ENCODE peak calls at places on chromosomes 13 and 19, in four cellular contexts. One of them, this sample, is unnamed.

GRCh38 chr19:47310819-47311218 is 1.2 kb downstream of the C5AR1 start:
- DNase-seq in HepG2: peak
- DNase-seq in K562: no peak
- DNase-seq in GM12878: no peak
- DNase-seq in this sample: no peak

GRCh38 chr13:64640002-64640401 is 2590.1 kb downstream of the PCDH9 start:
- DNase-seq in HepG2: no peak
- DNase-seq in K562: no peak
- DNase-seq in GM12878: no peak
- DNase-seq in this sample: peak

GRCh38 chr19:45446944-45447343 is 20.9 kb upstream of the FOSB start:
- DNase-seq in HepG2: no peak
- DNase-seq in K562: no peak
- DNase-seq in GM12878: no peak
- DNase-seq in this sample: no peak

GRCh38 chr13:49791753-49792549 is 531 bp downstream of the KPNA3 start:
- DNase-seq in HepG2: no peak
- DNase-seq in K562: peak
- DNase-seq in GM12878: no peak
- DNase-seq in this sample: peak

GRCh38 chr13:98606296-98606695 is 29.4 kb upstream of the STK24 start:
- DNase-seq in HepG2: no peak
- DNase-seq in K562: no peak
- DNase-seq in GM12878: no peak
- DNase-seq in this sample: no peak

GRCh38 chr13:71051573-71051972 is 815.4 kb downstream of the DACH1 start:
- DNase-seq in HepG2: no peak
- DNase-seq in K562: no peak
- DNase-seq in GM12878: no peak
- DNase-seq in this sample: no peak

GRCh38 chr19:2561895-2562294 is 86.0 kb downstream of the GADD45B start:
- DNase-seq in HepG2: no peak
- DNase-seq in K562: no peak
- DNase-seq in GM12878: peak
- DNase-seq in this sample: no peak

GRCh38 chr13:43307921-43308433 is 284.6 kb downstream of the DNAJC15 start:
- DNase-seq in HepG2: peak
- DNase-seq in K562: no peak
- DNase-seq in GM12878: peak
- DNase-seq in this sample: no peak

GRCh38 chr19:39843919-39844793 is 2.0 kb downstream of the FBL start:
- DNase-seq in HepG2: peak
- DNase-seq in K562: no peak
- DNase-seq in GM12878: no peak
- DNase-seq in this sample: peak

GRCh38 chr13:72379581-72379980 is 347.8 kb downstream of the MZT1 start:
- DNase-seq in HepG2: no peak
- DNase-seq in K562: no peak
- DNase-seq in GM12878: no peak
- DNase-seq in this sample: no peak

GRCh38 chr13:44537238-44537637 is 38.9 kb downstream of the TSC22D1 start:
- DNase-seq in HepG2: no peak
- DNase-seq in K562: no peak
- DNase-seq in GM12878: no peak
- DNase-seq in this sample: no peak

GRCh38 chr19:33704271-33704670 is 82.5 kb downstream of the CHST8 start:
- DNase-seq in HepG2: no peak
- DNase-seq in K562: no peak
- DNase-seq in GM12878: no peak
- DNase-seq in this sample: no peak

GRCh38 chr13:109309625-109310363 is 476.6 kb downstream of the IRS2 start:
- DNase-seq in HepG2: peak
- DNase-seq in K562: no peak
- DNase-seq in GM12878: no peak
- DNase-seq in this sample: no peak

GRCh38 chr13:103388839-103389238 is 322.6 kb upstream of the SLC10A2 start:
- DNase-seq in HepG2: no peak
- DNase-seq in K562: no peak
- DNase-seq in GM12878: no peak
- DNase-seq in this sample: no peak

GRCh38 chr19:49145485-49146407 is 9.4 kb downstream of the HRC start:
- DNase-seq in HepG2: peak
- DNase-seq in K562: peak
- DNase-seq in GM12878: peak
- DNase-seq in this sample: peak

GRCh38 chr19:13262450-13262849 is 112.2 kb downstream of the IER2 start:
- DNase-seq in HepG2: peak
- DNase-seq in K562: peak
- DNase-seq in GM12878: no peak
- DNase-seq in this sample: peak

DNA sequence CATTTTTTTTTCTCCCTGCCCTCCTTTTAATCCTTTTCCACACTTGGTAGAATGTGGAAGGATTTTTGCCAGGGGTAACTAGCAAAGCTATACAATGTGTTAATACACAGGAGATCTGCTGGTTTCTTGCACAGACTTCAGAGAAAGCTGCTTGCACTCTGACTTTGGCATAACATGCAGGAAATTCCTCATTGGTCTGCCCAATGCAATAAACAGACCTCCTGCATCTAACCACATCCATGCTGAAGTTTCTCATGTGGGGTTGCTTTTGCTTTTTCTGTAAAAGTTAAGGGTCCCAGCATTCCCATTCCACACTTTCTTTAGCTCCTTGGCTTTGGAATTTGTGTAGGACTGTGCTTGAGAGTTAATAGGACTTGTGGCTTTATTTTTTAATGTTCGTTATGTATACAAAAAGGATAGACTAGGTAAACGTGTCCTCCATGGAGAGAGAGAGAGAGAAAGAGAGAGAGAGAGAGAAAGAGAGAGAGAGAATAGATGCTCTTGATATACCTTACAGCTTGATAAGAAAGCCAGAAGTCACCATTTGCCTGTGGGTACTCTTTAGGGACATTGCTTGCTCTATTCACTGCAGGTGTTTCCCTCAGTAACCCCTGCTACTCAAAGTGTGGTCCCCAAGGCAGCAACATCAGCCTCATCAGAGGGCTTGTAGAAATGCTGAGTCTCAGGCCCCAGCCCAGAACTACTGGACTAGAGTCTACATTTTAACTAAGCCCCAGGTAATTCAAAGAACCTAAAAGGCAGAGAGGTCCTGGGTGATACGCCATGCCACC is 170.5 kb downstream of the SHISA2 start:
- DNase-seq in HepG2: no peak
- DNase-seq in K562: no peak
- DNase-seq in GM12878: no peak
- DNase-seq in this sample: no peak
- TF ChIP-seq BHLHE40 in HepG2: no peak
- TF ChIP-seq BHLHE40 in K562: no peak
- TF ChIP-seq BHLHE40 in GM12878: no peak
- TF ChIP-seq BHLHE40 in this sample: no peak

GRCh38 chr13:88472316-88472715 is 801.1 kb downstream of the SLITRK5 start:
- DNase-seq in HepG2: no peak
- DNase-seq in K562: no peak
- DNase-seq in GM12878: no peak
- DNase-seq in this sample: no peak
- TF ChIP-seq FOXK2 in HepG2: no peak
- TF ChIP-seq FOXK2 in K562: no peak
- TF ChIP-seq FOXK2 in GM12878: no peak
- TF ChIP-seq FOXK2 in this sample: no peak

DNA sequence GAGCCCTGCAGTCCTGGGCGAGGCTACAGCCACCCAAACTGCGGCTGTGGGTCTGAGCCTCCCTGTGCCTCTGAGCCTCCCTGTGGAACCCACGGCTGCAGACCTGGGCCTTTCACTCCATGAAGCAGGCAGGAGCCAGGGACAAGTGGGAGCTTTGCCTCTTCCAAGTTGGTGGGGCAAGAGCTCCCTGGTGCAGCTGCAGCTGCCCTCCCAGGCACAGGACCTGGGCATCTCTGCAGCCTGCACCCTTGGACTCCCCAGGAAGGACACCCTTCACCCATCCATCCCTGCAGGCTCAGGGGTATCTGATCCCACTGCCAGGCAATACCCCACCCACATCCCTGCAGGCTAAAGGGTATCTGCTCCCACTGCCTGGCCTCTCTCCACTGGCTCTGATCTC is 2.3 kb downstream of the TEX26 start:
- DNase-seq in HepG2: no peak
- DNase-seq in K562: no peak
- DNase-seq in GM12878: no peak
- DNase-seq in this sample: no peak
- TF ChIP-seq SP1 in HepG2: no peak
- TF ChIP-seq SP1 in K562: no peak
- TF ChIP-seq SP1 in GM12878: no peak
- TF ChIP-seq SP1 in this sample: no peak

GRCh38 chr13:39527961-39528720 is 74.9 kb downstream of the LHFPL6 start:
- DNase-seq in HepG2: no peak
- DNase-seq in K562: no peak
- DNase-seq in GM12878: no peak
- DNase-seq in this sample: no peak
- TF ChIP-seq BHLHE40 in HepG2: no peak
- TF ChIP-seq BHLHE40 in K562: no peak
- TF ChIP-seq BHLHE40 in GM12878: no peak
- TF ChIP-seq BHLHE40 in this sample: no peak

GRCh38 chr19:44260695-44261446 is 1.2 kb downstream of the ZNF233 start:
- DNase-seq in HepG2: peak
- DNase-seq in K562: no peak
- DNase-seq in GM12878: no peak
- DNase-seq in this sample: no peak

GRCh38 chr19:44255705-44256411 is 3.8 kb upstream of the ZNF233 start:
- DNase-seq in HepG2: no peak
- DNase-seq in K562: no peak
- DNase-seq in GM12878: no peak
- DNase-seq in this sample: no peak

GRCh38 chr19:44260343-44260681 is 626 bp downstream of the ZNF233 start:
- DNase-seq in HepG2: no peak
- DNase-seq in K562: no peak
- DNase-seq in GM12878: no peak
- DNase-seq in this sample: no peak

GRCh38 chr19:44258835-44259413 is 762 bp upstream of the ZNF233 start:
- DNase-seq in HepG2: no peak
- DNase-seq in K562: no peak
- DNase-seq in GM12878: no peak
- DNase-seq in this sample: no peak

GRCh38 chr19:44258139-44258538 is 1.5 kb upstream of the ZNF233 start:
- DNase-seq in HepG2: no peak
- DNase-seq in K562: no peak
- DNase-seq in GM12878: no peak
- DNase-seq in this sample: no peak
- TF ChIP-seq FOXK2 in HepG2: no peak
- TF ChIP-seq FOXK2 in K562: no peak
- TF ChIP-seq FOXK2 in GM12878: no peak
- TF ChIP-seq FOXK2 in this sample: no peak

GRCh38 chr19:289651-290538 is 1.3 kb downstream of the PLPP2 start:
- DNase-seq in HepG2: peak
- DNase-seq in K562: peak
- DNase-seq in GM12878: no peak
- DNase-seq in this sample: no peak
- TF ChIP-seq SP1 in HepG2: no peak
- TF ChIP-seq SP1 in K562: no peak
- TF ChIP-seq SP1 in GM12878: no peak
- TF ChIP-seq SP1 in this sample: no peak

DNA sequence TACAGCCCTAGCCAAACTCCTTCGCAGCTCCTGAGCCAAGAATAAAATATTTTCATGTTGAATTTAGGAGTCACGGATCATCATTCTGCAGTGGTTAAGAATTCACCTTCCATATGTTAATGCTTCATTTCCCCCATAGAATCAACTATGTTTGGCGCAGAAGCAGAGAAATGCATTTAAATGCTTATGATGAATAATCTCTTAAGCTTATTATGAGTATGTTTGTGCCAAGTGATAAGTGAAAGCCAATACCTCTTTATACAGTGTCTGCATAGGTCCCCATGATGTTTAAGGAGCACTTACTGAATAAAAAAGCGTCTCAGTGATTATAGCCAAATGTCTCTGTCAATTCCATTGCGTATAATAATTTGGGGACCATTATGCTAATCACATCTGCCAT is 32.7 kb upstream of the POMP start:
- DNase-seq in HepG2: no peak
- DNase-seq in K562: no peak
- DNase-seq in GM12878: no peak
- DNase-seq in this sample: no peak
- TF ChIP-seq BHLHE40 in HepG2: no peak
- TF ChIP-seq BHLHE40 in K562: no peak
- TF ChIP-seq BHLHE40 in GM12878: no peak
- TF ChIP-seq BHLHE40 in this sample: no peak

GRCh38 chr19:1452802-1453524 is 3.0 kb downstream of the APC2 start:
- DNase-seq in HepG2: no peak
- DNase-seq in K562: no peak
- DNase-seq in GM12878: no peak
- DNase-seq in this sample: no peak

GRCh38 chr19:1451916-1452801 is 2.2 kb downstream of the APC2 start:
- DNase-seq in HepG2: no peak
- DNase-seq in K562: no peak
- DNase-seq in GM12878: no peak
- DNase-seq in this sample: no peak

GRCh38 chr19:1455002-1455335 is 5.0 kb downstream of the APC2 start:
- DNase-seq in HepG2: no peak
- DNase-seq in K562: no peak
- DNase-seq in GM12878: no peak
- DNase-seq in this sample: no peak

GRCh38 chr19:1455336-1456120 is 5.6 kb downstream of the APC2 start:
- DNase-seq in HepG2: peak
- DNase-seq in K562: peak
- DNase-seq in GM12878: no peak
- DNase-seq in this sample: peak

DNA sequence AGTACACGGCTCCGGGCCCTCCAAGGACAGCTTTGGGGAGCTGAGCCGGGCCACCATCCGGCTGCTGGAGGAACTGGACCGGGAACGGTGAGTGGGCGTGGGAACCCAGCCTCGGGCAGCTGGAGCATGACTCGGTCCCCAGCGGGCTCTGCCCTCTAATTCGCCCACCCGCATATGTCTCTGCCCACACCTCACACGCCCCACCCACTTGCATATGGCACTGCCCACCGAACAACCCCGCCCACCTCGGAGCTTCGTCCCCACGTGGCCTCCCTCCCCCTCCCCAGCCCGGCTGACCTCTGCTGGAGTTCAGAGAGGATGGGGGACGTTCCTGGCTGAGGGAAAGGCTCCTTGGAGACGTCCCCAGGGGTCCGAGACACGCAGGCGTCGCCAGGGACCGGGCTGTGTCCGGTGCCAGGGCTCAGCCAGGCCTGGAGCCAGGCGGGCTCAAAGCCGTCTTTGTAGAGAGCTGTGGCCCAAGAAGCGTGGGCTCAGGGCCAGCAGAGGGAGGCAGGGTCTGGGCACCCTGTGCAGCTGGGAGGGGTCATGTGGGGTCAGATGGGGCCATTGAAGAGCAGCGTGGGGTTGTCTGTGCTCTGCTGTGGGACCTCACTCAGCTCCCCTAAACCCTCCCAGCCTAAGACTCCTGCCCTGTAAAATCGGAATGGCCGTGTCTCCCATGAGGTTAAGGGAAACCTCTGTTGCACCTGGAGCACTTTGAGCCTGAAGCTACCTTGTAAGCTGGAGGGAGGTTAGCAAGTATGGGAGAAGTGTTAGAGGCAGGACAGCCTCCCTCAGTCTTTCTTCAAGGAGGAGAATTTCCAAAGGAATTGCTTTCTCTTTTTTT is 3.8 kb downstream of the APC2 start:
- DNase-seq in HepG2: no peak
- DNase-seq in K562: no peak
- DNase-seq in GM12878: no peak
- DNase-seq in this sample: no peak
- TF ChIP-seq FOXK2 in HepG2: no peak
- TF ChIP-seq FOXK2 in K562: no peak
- TF ChIP-seq FOXK2 in GM12878: no peak
- TF ChIP-seq FOXK2 in this sample: no peak